ENCODE peak calls at places on chromosomes 7 and 10, in four cellular contexts. A is K562, P is HepG2, Z is GM12878. L is an unnamed sample. For H3K27me3, the result is how much of the 10 kb centered on the place peaks cover.

GRCh38 chr7:95596183-95597135 is at the start of gene PDK4:
- DNase-seq in A (peak), P (no peak), Z (no peak), L (peak)

GRCh38 chr7:146772581-146772980 is 656.0 kb downstream of the CNTNAP2 start:
- DNase-seq in A (no peak), P (no peak), Z (no peak), L (peak)

GRCh38 chr7:98687331-98687863 is 70.3 kb downstream of the NPTX2 start:
- DNase-seq in A (no peak), P (no peak), Z (no peak), L (no peak)

GRCh38 chr10:361203-362135 is 226.2 kb downstream of the ZMYND11 start:
- DNase-seq in A (no peak), P (no peak), Z (no peak), L (no peak)

GRCh38 chr7:31408120-31408729 is 67.7 kb upstream of the NEUROD6 start:
- DNase-seq in A (peak), P (no peak), Z (no peak), L (no peak)

GRCh38 chr7:137954614-137955013 is 47.3 kb downstream of the CREB3L2 start:
- DNase-seq in A (no peak), P (no peak), Z (no peak), L (no peak)

GRCh38 chr10:59589721-59590120 is 119.9 kb downstream of the SLC16A9 start:
- DNase-seq in A (no peak), P (no peak), Z (no peak), L (no peak)

GRCh38 chr7:3551536-3551935 is 250.5 kb downstream of the SDK1 start:
- DNase-seq in A (no peak), P (no peak), Z (no peak), L (no peak)

GRCh38 chr10:48658243-48658888 is 26.3 kb upstream of the WDFY4 start:
- DNase-seq in A (peak), P (peak), Z (no peak), L (peak)

GRCh38 chr10:86259901-86260562 is 106.6 kb downstream of the GRID1 start:
- DNase-seq in A (no peak), P (no peak), Z (no peak), L (no peak)
- TF ChIP-seq JUNB in A (no peak), P (no peak), Z (no peak), L (no peak)

DNA sequence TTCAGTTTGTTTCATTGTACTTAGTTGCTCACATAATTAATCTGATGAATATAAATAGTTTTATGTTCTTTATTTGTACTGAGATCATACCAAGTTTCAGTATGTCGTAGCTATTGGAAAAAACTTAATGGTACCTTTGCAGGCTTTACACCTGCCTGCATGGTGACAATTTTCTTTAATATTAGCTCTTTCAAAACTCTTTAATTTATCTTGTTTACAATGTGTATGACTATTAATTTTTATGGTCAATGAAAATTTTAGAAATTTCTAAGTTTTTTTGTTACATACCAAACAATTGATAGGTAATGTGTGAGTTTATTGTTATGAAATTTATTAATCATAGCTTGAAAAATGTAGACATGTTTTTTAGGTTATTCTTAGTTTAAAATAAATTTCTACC is 4.0 kb downstream of the DYNC2I1 start:
- DNase-seq in A (no peak), P (no peak), Z (no peak), L (no peak)
- H3K27me3 ChIP-seq in A (under half), P (under half), Z (under half), L (under half)

GRCh38 chr10:52455095-52455494 is 141.0 kb downstream of the DKK1 start:
- DNase-seq in A (no peak), P (no peak), Z (no peak), L (no peak)

GRCh38 chr10:52451817-52452216 is 137.7 kb downstream of the DKK1 start:
- DNase-seq in A (no peak), P (no peak), Z (no peak), L (no peak)

GRCh38 chr10:52453501-52453900 is 139.4 kb downstream of the DKK1 start:
- DNase-seq in A (no peak), P (no peak), Z (no peak), L (no peak)

GRCh38 chr10:52452600-52453493 is 138.8 kb downstream of the DKK1 start:
- DNase-seq in A (no peak), P (peak), Z (no peak), L (peak)

GRCh38 chr10:52454476-52454875 is 140.4 kb downstream of the DKK1 start:
- DNase-seq in A (no peak), P (no peak), Z (no peak), L (no peak)
- H3K4me3 ChIP-seq in A (no peak), P (no peak), Z (no peak), L (no peak)

GRCh38 chr7:158015403-158016116 is 572.1 kb downstream of the PTPRN2 start:
- DNase-seq in A (no peak), P (no peak), Z (no peak), L (no peak)
- TF ChIP-seq JUNB in A (no peak), P (no peak), Z (no peak), L (no peak)

DNA sequence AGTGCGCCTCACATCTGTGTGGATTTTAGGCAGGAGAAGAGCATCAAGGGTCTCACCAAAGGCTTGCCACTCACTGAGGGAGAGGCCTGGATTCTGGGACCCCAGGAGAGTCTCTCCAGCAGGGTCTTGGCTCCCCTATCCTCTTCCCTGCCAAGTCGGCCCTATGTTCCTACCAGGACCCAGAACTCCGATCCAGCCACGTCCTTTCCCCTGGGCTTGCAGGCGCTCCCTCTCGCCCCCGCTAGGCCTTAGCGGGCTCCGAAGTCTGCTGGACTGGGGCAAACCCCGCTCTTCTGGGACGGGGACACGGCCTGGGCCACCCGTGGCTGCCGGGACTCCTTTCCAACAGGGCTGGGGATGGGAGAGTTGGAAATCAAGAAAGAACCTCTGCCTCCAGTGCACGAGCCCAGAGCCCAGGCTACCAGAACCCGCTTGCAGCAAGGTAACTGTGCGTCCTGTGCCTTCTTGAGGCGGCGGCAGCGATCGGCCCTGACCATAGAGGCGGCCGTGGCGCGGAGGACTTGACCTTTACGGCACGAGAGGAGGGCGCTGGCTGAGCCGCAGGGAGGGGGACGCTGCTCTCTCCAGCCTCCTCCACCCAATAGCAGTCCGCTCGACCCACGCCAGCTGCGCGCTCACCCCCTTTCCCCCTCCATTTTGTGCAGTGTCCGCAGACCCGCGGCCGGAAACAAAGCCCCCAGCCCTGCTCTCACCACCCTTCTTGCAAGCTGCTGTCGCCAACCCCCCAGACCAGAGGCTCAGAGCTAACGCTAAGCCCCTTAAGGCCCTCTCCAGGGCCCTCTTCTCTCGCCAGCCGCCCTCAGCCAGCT is 6.9 kb upstream of the HOXA11 start:
- DNase-seq in A (no peak), P (no peak), Z (no peak), L (peak)
- H3K27me3 ChIP-seq in A (under half), P (half or more), Z (under half), L (half or more)

GRCh38 chr10:13945760-13946460 is 359.1 kb downstream of the PRPF18 start:
- DNase-seq in A (no peak), P (no peak), Z (no peak), L (peak)

GRCh38 chr10:13953371-13953770 is 366.6 kb downstream of the PRPF18 start:
- DNase-seq in A (no peak), P (no peak), Z (no peak), L (no peak)

GRCh38 chr10:13955426-13955825 is 368.7 kb downstream of the PRPF18 start:
- DNase-seq in A (no peak), P (no peak), Z (no peak), L (no peak)

GRCh38 chr10:13949844-13950542 is 363.2 kb downstream of the PRPF18 start:
- DNase-seq in A (no peak), P (no peak), Z (no peak), L (no peak)

DNA sequence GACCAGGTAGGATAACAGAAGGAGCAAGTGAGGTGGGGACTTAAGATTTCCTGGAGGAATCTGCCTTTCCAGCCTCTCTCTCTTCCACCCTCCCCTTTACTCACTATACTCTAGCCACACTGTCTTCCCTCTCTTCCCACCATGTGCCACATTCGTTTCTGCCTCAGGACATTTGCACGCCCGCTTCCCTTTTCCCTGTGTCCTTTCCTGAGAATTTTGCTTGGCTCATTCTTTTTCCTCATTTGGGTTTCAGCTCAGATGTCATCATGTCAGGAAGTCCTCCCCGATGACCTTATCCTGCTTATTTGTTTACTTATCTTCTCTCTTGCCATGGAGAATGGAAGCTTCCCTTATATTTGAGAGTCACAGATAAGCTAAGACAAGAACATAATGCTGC is 363.8 kb downstream of the PRPF18 start:
- DNase-seq in A (no peak), P (no peak), Z (no peak), L (no peak)
- H3K4me3 ChIP-seq in A (no peak), P (no peak), Z (no peak), L (no peak)

GRCh38 chr10:132677096-132677904 is 108.6 kb downstream of the NKX6-2 start:
- DNase-seq in A (no peak), P (no peak), Z (no peak), L (no peak)

GRCh38 chr10:132677905-132678298 is 108.0 kb downstream of the NKX6-2 start:
- DNase-seq in A (no peak), P (no peak), Z (no peak), L (no peak)

GRCh38 chr10:132674311-132674710 is 111.6 kb downstream of the NKX6-2 start:
- DNase-seq in A (no peak), P (no peak), Z (no peak), L (no peak)

GRCh38 chr10:132675031-132675740 is 110.8 kb downstream of the NKX6-2 start:
- DNase-seq in A (no peak), P (no peak), Z (no peak), L (no peak)

GRCh38 chr10:132676193-132676891 is 109.6 kb downstream of the NKX6-2 start:
- DNase-seq in A (no peak), P (peak), Z (no peak), L (no peak)
- TF ChIP-seq JUNB in A (no peak), P (no peak), Z (no peak), L (no peak)

L was measured in GM23338.